ENCODE peak calls at places on chromosomes 12 and 14, in six cellular contexts. Y is IMR-90, M is left ventricle myocardium inferior, U is foreskin fibroblast, A is A549, S is psoas muscle. G is an unnamed sample.
A peak's percentile ranks its signal among the peaks of the same experiment; 100 is the strongest.

GRCh38 chr12:106248177-106248848 is 493 bp upstream of the CKAP4 start:
- DNase-seq in Y (peak; percentile 81), M (peak; percentile 67), U (peak; percentile 51), A (peak; percentile 67), S (peak; percentile 75), G (no peak)

GRCh38 chr12:26810330-26810729 is 22.7 kb downstream of the ITPR2 start:
- DNase-seq in Y (peak; percentile 87), M (peak; percentile 57), U (peak; percentile 67), A (no peak), S (peak; percentile 58), G (no peak)

GRCh38 chr14:82642425-82642824 is 1108.8 kb upstream of the SEL1L start:
- DNase-seq in Y (no peak), M (no peak), U (no peak), A (peak; percentile 5), S (no peak), G (peak; percentile 15)

GRCh38 chr14:21071225-21072041 is 1.3 kb downstream of the ARHGEF40 start:
- DNase-seq in Y (peak; percentile 95), M (peak; percentile 91), U (peak; percentile 97), A (peak; percentile 37), S (peak; percentile 90), G (no peak)

GRCh38 chr14:72810201-72810600 is 83.7 kb downstream of the DPF3 start:
- DNase-seq in Y (no peak), M (no peak), U (no peak), A (no peak), S (no peak), G (no peak)

GRCh38 chr12:119686776-119687175 is 18.8 kb downstream of the PRKAB1 start:
- DNase-seq in Y (no peak), M (no peak), U (no peak), A (no peak), S (no peak), G (no peak)

GRCh38 chr12:75699728-75700496 is 188.5 kb upstream of the KRR1 start:
- DNase-seq in Y (peak; percentile 67), M (no peak), U (peak; percentile 82), A (no peak), S (no peak), G (no peak)

GRCh38 chr14:100608064-100608463 is 20.8 kb upstream of the BEGAIN start:
- DNase-seq in Y (no peak), M (no peak), U (no peak), A (no peak), S (no peak), G (no peak)

GRCh38 chr12:102631274-102631673 is 150.9 kb upstream of the IGF1 start:
- DNase-seq in Y (peak; percentile 82), M (no peak), U (peak; percentile 57), A (peak; percentile 15), S (no peak), G (no peak)

GRCh38 chr12:95759039-95759438 is 31.5 kb downstream of the NTN4 start:
- DNase-seq in Y (no peak), M (no peak), U (no peak), A (no peak), S (no peak), G (no peak)

GRCh38 chr12:89363084-89363483 is 10.8 kb upstream of the DUSP6 start:
- DNase-seq in Y (no peak), M (no peak), U (no peak), A (no peak), S (no peak), G (no peak)

DNA sequence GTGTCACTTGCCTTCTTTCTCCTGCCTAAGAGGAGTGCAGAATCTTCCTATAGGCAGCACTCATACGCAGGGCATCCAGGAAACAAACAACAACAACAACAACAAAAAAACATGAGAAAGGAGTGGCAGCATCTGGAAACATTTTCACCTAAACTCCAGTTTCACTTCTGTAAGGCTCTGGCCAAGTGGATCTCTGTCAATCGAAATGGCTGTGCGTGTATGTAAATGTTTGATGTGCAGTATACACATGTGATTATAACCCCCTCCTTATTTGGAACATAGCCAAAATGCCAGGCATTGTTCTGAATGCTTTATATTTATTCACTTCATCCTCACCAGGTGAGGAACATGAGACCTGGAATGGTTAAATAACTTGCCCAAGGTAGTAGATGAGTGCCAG is 76.8 kb downstream of the COX16 start:
- DNase-seq in Y (no peak), M (no peak), U (no peak), A (no peak), S (no peak), G (no peak)
- H3K4me3 ChIP-seq in Y (no peak overlapping the region), M (no peak overlapping the region), U (no peak overlapping the region), A (no peak overlapping the region), S (no peak overlapping the region), G (no peak overlapping the region)

GRCh38 chr14:106491851-106492250 is 965.5 kb downstream of the TMEM121 start:
- DNase-seq in Y (no peak), M (no peak), U (no peak), A (no peak), S (no peak), G (peak; percentile 11)
- TF ChIP-seq CTCF in Y (no peak), M (no peak), U (no peak), A (peak; percentile 11), S (no peak), G (peak; percentile 64)

DNA sequence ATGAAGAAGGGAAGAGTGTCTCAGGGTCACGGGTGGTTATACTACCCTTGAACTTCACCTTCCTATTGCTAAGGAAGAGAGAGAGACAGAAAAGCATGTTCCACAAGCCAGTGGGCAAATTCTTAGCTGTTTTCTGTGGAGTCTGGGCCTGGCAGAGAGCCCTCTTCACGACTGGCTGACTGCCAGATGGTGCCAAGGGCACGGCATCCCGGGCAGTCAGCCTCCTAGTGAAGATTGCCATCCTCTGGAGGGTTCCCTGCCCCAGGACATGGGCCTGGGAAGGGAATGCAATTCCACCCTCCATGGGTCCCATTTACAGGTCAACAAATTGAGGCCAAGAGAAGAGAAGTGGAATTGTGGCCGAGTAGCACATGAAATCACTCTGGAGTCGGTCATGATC is 9.7 kb downstream of the TUNAR start:
- DNase-seq in Y (no peak), M (no peak), U (no peak), A (no peak), S (no peak), G (no peak)
- H3K4me3 ChIP-seq in Y (no peak overlapping the region), M (no peak overlapping the region), U (no peak overlapping the region), A (no peak overlapping the region), S (no peak overlapping the region), G (no peak overlapping the region)

GRCh38 chr12:111424793-111425251 is 19.1 kb downstream of the SH2B3 start:
- DNase-seq in Y (no peak), M (no peak), U (no peak), A (no peak), S (no peak), G (no peak)
- TF ChIP-seq CTCF in Y (peak; percentile 20), M (peak; percentile 38), U (no peak), A (no peak), S (no peak), G (no peak)

GRCh38 chr12:59239993-59240392 is 319.7 kb upstream of the LRIG3 start:
- DNase-seq in Y (no peak), M (no peak), U (no peak), A (no peak), S (no peak), G (no peak)

GRCh38 chr12:59230334-59230733 is 310.0 kb upstream of the LRIG3 start:
- DNase-seq in Y (no peak), M (no peak), U (no peak), A (no peak), S (no peak), G (no peak)

GRCh38 chr12:59234391-59234790 is 314.1 kb upstream of the LRIG3 start:
- DNase-seq in Y (no peak), M (no peak), U (no peak), A (no peak), S (no peak), G (no peak)
- H3K4me3 ChIP-seq in Y (no peak overlapping the region), M (no peak overlapping the region), U (no peak overlapping the region), A (no peak overlapping the region), S (no peak overlapping the region), G (no peak overlapping the region)

GRCh38 chr14:87805315-87805723 is 187.7 kb downstream of the GALC start:
- DNase-seq in Y (no peak), M (peak; percentile 15), U (no peak), A (peak; percentile 16), S (peak; percentile 51), G (no peak)
- TF ChIP-seq CTCF in Y (peak; percentile 16), M (peak; percentile 67), U (peak; percentile 67), A (peak; percentile 27), S (peak; percentile 50), G (peak; percentile 61)

DNA sequence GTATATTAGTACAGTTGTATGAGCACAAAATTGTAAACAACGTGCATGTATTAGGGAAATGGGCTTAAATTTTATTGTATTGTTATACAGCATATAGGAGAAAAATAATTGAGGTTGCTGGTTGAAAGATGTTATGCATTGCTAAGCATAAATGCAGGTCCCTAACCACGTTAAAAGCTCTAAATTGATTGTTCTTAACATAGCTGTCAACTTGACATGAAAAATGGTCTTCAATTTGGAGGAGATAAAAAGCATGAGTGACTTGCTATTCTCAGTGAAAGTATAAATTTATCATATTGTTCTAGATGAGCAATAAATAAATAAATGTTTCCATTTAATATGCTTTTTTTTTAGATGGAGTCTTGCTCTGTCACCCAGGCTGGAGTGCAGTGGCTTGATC is 506.6 kb upstream of the ATXN7L3B start:
- DNase-seq in Y (no peak), M (no peak), U (no peak), A (no peak), S (no peak), G (no peak)
- H3K4me3 ChIP-seq in Y (no peak overlapping the region), M (no peak overlapping the region), U (no peak overlapping the region), A (no peak overlapping the region), S (no peak overlapping the region), G (no peak overlapping the region)

GRCh38 chr12:109899783-109900751 is at the start of gene TCHP:
- DNase-seq in Y (peak; percentile 87), M (peak; percentile 87), U (peak; percentile 88), A (peak; percentile 90), S (peak; percentile 92), G (peak; percentile 76)
- TF ChIP-seq CTCF in Y (peak; percentile 51), M (peak; percentile 46), U (peak; percentile 40), A (peak; percentile 38), S (peak; percentile 33), G (peak; percentile 81)

DNA sequence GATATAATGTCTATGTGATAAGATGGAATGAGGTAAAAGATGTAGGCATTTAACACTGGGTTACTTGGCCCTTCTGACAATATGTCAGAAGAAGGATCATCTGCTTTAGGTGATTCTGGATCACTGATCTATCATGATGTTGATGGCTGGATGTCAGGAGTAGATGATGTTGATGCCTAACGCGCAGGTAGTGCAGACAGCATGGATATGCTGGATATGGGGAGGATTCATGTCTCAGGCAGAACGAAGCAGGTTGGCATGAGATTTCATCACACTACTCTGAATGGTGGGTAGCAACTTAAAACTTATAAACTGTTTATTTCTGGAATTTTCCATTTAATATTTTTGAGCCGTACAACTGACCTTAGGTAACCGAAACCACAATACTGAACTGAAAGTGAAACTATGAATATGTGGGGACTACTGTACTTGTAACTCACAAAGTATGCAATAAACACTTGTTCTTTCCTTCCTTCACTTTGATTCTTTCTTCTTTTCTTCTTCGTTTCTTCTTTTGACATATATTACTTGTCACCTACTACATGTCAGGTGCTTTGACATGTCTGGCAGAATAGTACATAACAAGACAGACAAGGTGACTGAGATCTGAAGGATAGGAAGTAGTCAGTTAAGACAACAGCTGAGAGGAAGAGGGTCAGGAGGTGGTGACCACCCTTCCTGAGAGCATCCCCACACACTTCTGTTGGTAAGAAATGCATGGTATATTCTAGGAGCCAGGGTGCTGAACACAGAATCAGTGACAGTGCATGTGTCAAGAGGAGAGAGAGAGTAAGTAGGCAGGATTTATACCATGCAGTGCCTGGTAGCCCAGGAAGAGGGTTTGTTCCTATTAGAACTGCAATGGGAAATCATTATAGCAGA is 238.8 kb downstream of the PPFIA2 start:
- DNase-seq in Y (no peak), M (no peak), U (no peak), A (no peak), S (no peak), G (no peak)
- H3K4me3 ChIP-seq in Y (no peak overlapping the region), M (peak overlapping the region; percentile 29), U (no peak overlapping the region), A (peak overlapping the region; percentile 26), S (peak overlapping the region; percentile 25), G (no peak overlapping the region)